ENCODE peak calls at places on chromosomes 2 and 18, in ten cellular contexts. N is pancreas, F is HFF-Myc, K is posterior vena cava, C is type B pancreatic cell, J is activated T-cell treated with anti-CD3 and anti-CD28 coated beads for 4 hours, R is AG08395, L is foreskin fibroblast, M is tibial nerve, I is left cardiac atrium. O is an unnamed sample.

GRCh38 chr2:68225119-68225632 is 27.2 kb downstream of the PPP3R1 start:
- DNase-seq in N (no peak), I (no peak), M (no peak), R (peak), L (peak), K (no peak), C (no peak), J (no peak), F (peak), O (no peak)

GRCh38 chr2:240604939-240605716 is 18.6 kb downstream of the CAPN10 start:
- DNase-seq in J (no peak), C (no peak), K (peak), N (no peak), L (no peak), M (no peak), F (no peak), I (peak), R (no peak), O (no peak)

GRCh38 chr2:99550368-99550767 is 60.6 kb upstream of the REV1 start:
- DNase-seq in K (no peak), L (no peak), J (no peak), M (no peak), C (no peak), N (no peak), R (no peak), I (no peak), F (no peak), O (no peak)

GRCh38 chr2:85905187-85905666 is 16.4 kb upstream of the ST3GAL5 start:
- DNase-seq in L (peak), N (no peak), F (no peak), I (no peak), C (no peak), R (peak), M (no peak), J (no peak), K (no peak), O (no peak)

GRCh38 chr18:57802166-57802868 is 798 bp downstream of the ATP8B1 start:
- DNase-seq in L (peak), K (no peak), N (peak), F (no peak), M (no peak), I (no peak), J (no peak), R (no peak), C (no peak), O (no peak)

GRCh38 chr2:70789304-70790078 is 952 bp downstream of the FIGLA start:
- DNase-seq in R (peak), F (peak), I (peak), L (peak), N (peak), J (peak), C (peak), K (peak), M (peak), O (peak)

GRCh38 chr2:28377984-28378678 is 14.5 kb upstream of the FOSL2 start:
- DNase-seq in C (no peak), K (no peak), L (no peak), I (no peak), N (peak), M (no peak), F (no peak), J (no peak), R (no peak), O (no peak)

GRCh38 chr2:112679484-112679883 is 33.7 kb downstream of the SLC20A1 start:
- DNase-seq in N (no peak), L (peak), I (peak), M (no peak), F (no peak), K (no peak), R (peak), C (no peak), J (no peak), O (no peak)

GRCh38 chr2:240964221-240964853 is 34.1 kb upstream of the SNED1 start:
- DNase-seq in I (no peak), R (no peak), L (no peak), F (no peak), K (peak), C (peak), N (no peak), J (no peak), M (peak), O (no peak)

GRCh38 chr2:234363011-234363487 is 133.8 kb downstream of the ARL4C start:
- DNase-seq in R (peak), J (no peak), L (peak), N (no peak), F (no peak), I (no peak), M (no peak), K (no peak), C (no peak), O (no peak)

GRCh38 chr2:240184198-240184590 is 43.7 kb upstream of the OTOS start:
- DNase-seq in K (peak), R (no peak), I (no peak), L (no peak), N (no peak), J (no peak), F (no peak), C (no peak), M (no peak), O (no peak)

GRCh38 chr2:44550571-44550970 is 188.8 kb downstream of the CAMKMT start:
- DNase-seq in J (no peak), F (no peak), R (no peak), N (no peak), M (no peak), K (no peak), I (no peak), C (no peak), L (peak), O (no peak)

O was measured in KG1.